ENCODE peak calls at places on chromosomes 3 and 15, in ten cellular contexts. D is neural progenitor cell; L is GM13976; Z is stimulated activated CD4-positive, alpha-beta T cell treated with anti-CD3 and anti-CD28 coated beads, Interleukin-1b, Interleukin-23, amount 100 ng/mL, for 24 hours; R is HTR-8/SVneo; M is hippocampal formation; U is GM12865; J is sigmoid colon; E is GM10248; G is GM04503. K is an unnamed sample.

GRCh38 chr3:178396318-178396717 is 139.9 kb upstream of the KCNMB2 start:
- DNase-seq in E (no peak), J (no peak), M (no peak), Z (no peak), R (no peak), G (no peak), D (no peak), U (no peak), L (no peak), K (no peak)

GRCh38 chr15:46344906-46345305 is 710.1 kb downstream of the SQOR start:
- DNase-seq in R (no peak), U (peak; percentile 1), G (no peak), D (no peak), J (no peak), E (no peak), M (no peak), Z (no peak), L (no peak), K (no peak)

GRCh38 chr3:85316252-85316651 is 357.5 kb downstream of the CADM2 start:
- DNase-seq in Z (no peak), E (no peak), J (no peak), R (no peak), G (no peak), U (no peak), M (no peak), L (no peak), D (no peak), K (no peak)

GRCh38 chr15:42215854-42216829 is 8.0 kb upstream of the VPS39 start:
- DNase-seq in G (no peak), Z (no peak), L (no peak), U (no peak), E (no peak), J (no peak), R (no peak), D (no peak), M (no peak), K (no peak)

GRCh38 chr15:25803541-25803940 is 59.6 kb downstream of the ATP10A start:
- DNase-seq in G (no peak), J (no peak), L (no peak), R (no peak), E (no peak), M (no peak), Z (no peak), U (no peak), D (no peak), K (no peak)

GRCh38 chr3:173502983-173503568 is 105.5 kb downstream of the NLGN1 start:
- DNase-seq in J (no peak), M (no peak), U (no peak), R (no peak), G (peak; percentile 30), E (no peak), Z (no peak), D (no peak), L (no peak), K (no peak)

GRCh38 chr15:31893770-31894169 is 136.5 kb upstream of the CHRNA7 start:
- DNase-seq in G (no peak), L (no peak), M (no peak), U (no peak), Z (no peak), E (no peak), D (no peak), R (no peak), J (no peak), K (no peak)

GRCh38 chr3:53084310-53085001 is 38.6 kb upstream of the SFMBT1 start:
- DNase-seq in L (no peak), G (no peak), J (no peak), Z (no peak), D (no peak), E (no peak), R (no peak), M (no peak), U (no peak), K (peak; percentile 48)

GRCh38 chr15:100096700-100097099 is 245.1 kb downstream of the ADAMTS17 start:
- DNase-seq in L (no peak), R (no peak), J (peak; percentile 39), E (no peak), D (no peak), Z (no peak), G (no peak), U (no peak), M (no peak), K (no peak)

GRCh38 chr15:48456126-48456525 is 124.9 kb downstream of the DUT start:
- DNase-seq in E (no peak), M (no peak), G (no peak), R (no peak), D (no peak), J (no peak), Z (no peak), L (no peak), U (no peak), K (no peak)

GRCh38 chr3:90035643-90036042 is 928.2 kb downstream of the EPHA3 start:
- DNase-seq in Z (no peak), J (no peak), L (no peak), M (no peak), R (no peak), U (no peak), D (no peak), G (no peak), E (no peak), K (no peak)

GRCh38 chr3:191170097-191170496 is 28.9 kb upstream of the OSTN start:
- DNase-seq in L (no peak), R (no peak), J (no peak), D (no peak), M (no peak), U (peak; percentile 2), E (no peak), Z (no peak), G (no peak), K (no peak)

GRCh38 chr3:72194464-72194857 is 409.5 kb upstream of the PROK2 start:
- DNase-seq in Z (no peak), R (no peak), U (no peak), G (no peak), E (no peak), D (no peak), M (no peak), L (no peak), J (no peak), K (no peak)

GRCh38 chr3:48013288-48013980 is 2.8 kb downstream of the MAP4 start:
- DNase-seq in Z (no peak), J (peak; percentile 83), M (no peak), E (no peak), R (peak; percentile 28), G (no peak), U (peak; percentile 10), D (peak; percentile 13), L (no peak), K (no peak)

GRCh38 chr15:35827156-35827555 is 281.2 kb upstream of the DPH6 start:
- DNase-seq in J (no peak), U (no peak), L (no peak), R (peak; percentile 3), D (no peak), M (no peak), G (no peak), E (no peak), Z (no peak), K (no peak)

GRCh38 chr3:155744091-155744625 is 713 bp downstream of the PLCH1 start:
- DNase-seq in D (peak; percentile 93), L (peak; percentile 75), J (no peak), E (peak; percentile 63), Z (peak; percentile 25), R (peak; percentile 79), U (peak; percentile 31), G (no peak), M (peak; percentile 4), K (peak; percentile 68)

GRCh38 chr15:42845581-42845980 is 75.0 kb downstream of the TTBK2 start:
- DNase-seq in M (no peak), L (no peak), J (no peak), D (no peak), Z (no peak), G (no peak), R (no peak), E (no peak), U (no peak), K (no peak)

GRCh38 chr3:86887876-86888275 is 103.1 kb downstream of the VGLL3 start:
- DNase-seq in J (no peak), M (no peak), L (no peak), G (no peak), E (no peak), R (no peak), U (no peak), D (no peak), Z (no peak), K (no peak)

GRCh38 chr3:102332205-102332604 is 102.6 kb upstream of the ZPLD1 start:
- DNase-seq in G (no peak), L (no peak), U (no peak), R (no peak), J (no peak), Z (no peak), D (no peak), M (no peak), E (no peak), K (no peak)

GRCh38 chr15:100690032-100690785 is 87.8 kb downstream of the ASB7 start:
- DNase-seq in D (no peak), Z (no peak), J (no peak), E (no peak), R (no peak), M (no peak), L (peak; percentile 1), G (no peak), U (no peak), K (no peak)

GRCh38 chr15:49145651-49146609 is 9.5 kb downstream of the COPS2 start:
- DNase-seq in U (peak; percentile 58), D (peak; percentile 61), M (peak; percentile 6), Z (peak; percentile 4), R (peak; percentile 46), E (peak; percentile 24), L (peak; percentile 21), J (no peak), G (no peak), K (no peak)

GRCh38 chr3:100697723-100698285 is 11.5 kb upstream of the TFG start:
- DNase-seq in J (no peak), D (no peak), G (no peak), L (no peak), Z (no peak), E (no peak), R (no peak), M (no peak), U (no peak), K (no peak)

GRCh38 chr15:50066202-50066601 is 52.8 kb downstream of the ATP8B4 start:
- DNase-seq in Z (no peak), J (no peak), E (no peak), U (no peak), L (no peak), M (no peak), D (no peak), G (no peak), R (no peak), K (no peak)